ENCODE peak calls at places on chromosome 4, in ten cellular contexts. One of them, this sample, is unnamed.

GRCh38 chr4:67879486-67879885 is 4.3 kb downstream of the TMPRSS11D start:
- DNase-seq in BJ: no peak
- DNase-seq in mammary epithelial cell: no peak
- DNase-seq in WERI-Rb-1: no peak
- DNase-seq in CD4-positive, alpha-beta T cell: no peak
- DNase-seq in WTC11: no peak
- DNase-seq in fibroblast of pulmonary artery: peak
- DNase-seq in GM12864: no peak
- DNase-seq in AG04450: no peak
- DNase-seq in neural crest cell: no peak
- DNase-seq in this sample: no peak

GRCh38 chr4:138192113-138192512 is 50.0 kb downstream of the SLC7A11 start:
- DNase-seq in mammary epithelial cell: peak
- DNase-seq in CD4-positive, alpha-beta T cell: no peak
- DNase-seq in BJ: peak
- DNase-seq in fibroblast of pulmonary artery: no peak
- DNase-seq in neural crest cell: no peak
- DNase-seq in AG04450: no peak
- DNase-seq in WTC11: no peak
- DNase-seq in GM12864: no peak
- DNase-seq in WERI-Rb-1: no peak
- DNase-seq in this sample: no peak

GRCh38 chr4:127698789-127699200 is 31.4 kb upstream of the SLC25A31 start:
- DNase-seq in GM12864: peak
- DNase-seq in neural crest cell: no peak
- DNase-seq in WERI-Rb-1: no peak
- DNase-seq in fibroblast of pulmonary artery: peak
- DNase-seq in BJ: peak
- DNase-seq in mammary epithelial cell: peak
- DNase-seq in CD4-positive, alpha-beta T cell: no peak
- DNase-seq in WTC11: no peak
- DNase-seq in AG04450: no peak
- DNase-seq in this sample: no peak

GRCh38 chr4:167238226-167238625 is 3.9 kb upstream of the SPOCK3 start:
- DNase-seq in CD4-positive, alpha-beta T cell: no peak
- DNase-seq in WTC11: no peak
- DNase-seq in WERI-Rb-1: no peak
- DNase-seq in AG04450: no peak
- DNase-seq in fibroblast of pulmonary artery: no peak
- DNase-seq in GM12864: no peak
- DNase-seq in mammary epithelial cell: no peak
- DNase-seq in neural crest cell: no peak
- DNase-seq in BJ: no peak
- DNase-seq in this sample: no peak

GRCh38 chr4:95540227-95540626 is 8.5 kb downstream of the UNC5C start:
- DNase-seq in AG04450: no peak
- DNase-seq in fibroblast of pulmonary artery: no peak
- DNase-seq in WTC11: no peak
- DNase-seq in GM12864: no peak
- DNase-seq in neural crest cell: no peak
- DNase-seq in mammary epithelial cell: peak
- DNase-seq in BJ: no peak
- DNase-seq in WERI-Rb-1: no peak
- DNase-seq in CD4-positive, alpha-beta T cell: no peak
- DNase-seq in this sample: no peak

GRCh38 chr4:40575846-40576245 is 53.8 kb downstream of the RBM47 start:
- DNase-seq in fibroblast of pulmonary artery: no peak
- DNase-seq in CD4-positive, alpha-beta T cell: no peak
- DNase-seq in neural crest cell: no peak
- DNase-seq in mammary epithelial cell: no peak
- DNase-seq in WTC11: peak
- DNase-seq in GM12864: no peak
- DNase-seq in BJ: no peak
- DNase-seq in WERI-Rb-1: no peak
- DNase-seq in AG04450: no peak
- DNase-seq in this sample: no peak

GRCh38 chr4:20592666-20593065 is 107.6 kb upstream of the PACRGL start:
- DNase-seq in mammary epithelial cell: no peak
- DNase-seq in AG04450: peak
- DNase-seq in fibroblast of pulmonary artery: peak
- DNase-seq in neural crest cell: no peak
- DNase-seq in WTC11: no peak
- DNase-seq in GM12864: no peak
- DNase-seq in WERI-Rb-1: no peak
- DNase-seq in CD4-positive, alpha-beta T cell: no peak
- DNase-seq in BJ: no peak
- DNase-seq in this sample: no peak

GRCh38 chr4:142264961-142265360 is 581.1 kb downstream of the INPP4B start:
- DNase-seq in WTC11: no peak
- DNase-seq in mammary epithelial cell: no peak
- DNase-seq in GM12864: no peak
- DNase-seq in BJ: peak
- DNase-seq in CD4-positive, alpha-beta T cell: no peak
- DNase-seq in fibroblast of pulmonary artery: peak
- DNase-seq in AG04450: peak
- DNase-seq in WERI-Rb-1: no peak
- DNase-seq in neural crest cell: no peak
- DNase-seq in this sample: no peak

GRCh38 chr4:161829631-161830030 is 334.2 kb downstream of the FSTL5 start:
- DNase-seq in CD4-positive, alpha-beta T cell: no peak
- DNase-seq in mammary epithelial cell: no peak
- DNase-seq in WTC11: no peak
- DNase-seq in neural crest cell: no peak
- DNase-seq in WERI-Rb-1: no peak
- DNase-seq in GM12864: no peak
- DNase-seq in fibroblast of pulmonary artery: no peak
- DNase-seq in AG04450: no peak
- DNase-seq in BJ: no peak
- DNase-seq in this sample: no peak

GRCh38 chr4:187995322-187996207 is at the start of gene ZFP42:
- DNase-seq in neural crest cell: no peak
- DNase-seq in GM12864: no peak
- DNase-seq in BJ: no peak
- DNase-seq in AG04450: no peak
- DNase-seq in mammary epithelial cell: no peak
- DNase-seq in fibroblast of pulmonary artery: no peak
- DNase-seq in WERI-Rb-1: no peak
- DNase-seq in WTC11: peak
- DNase-seq in CD4-positive, alpha-beta T cell: no peak
- DNase-seq in this sample: no peak

DNA sequence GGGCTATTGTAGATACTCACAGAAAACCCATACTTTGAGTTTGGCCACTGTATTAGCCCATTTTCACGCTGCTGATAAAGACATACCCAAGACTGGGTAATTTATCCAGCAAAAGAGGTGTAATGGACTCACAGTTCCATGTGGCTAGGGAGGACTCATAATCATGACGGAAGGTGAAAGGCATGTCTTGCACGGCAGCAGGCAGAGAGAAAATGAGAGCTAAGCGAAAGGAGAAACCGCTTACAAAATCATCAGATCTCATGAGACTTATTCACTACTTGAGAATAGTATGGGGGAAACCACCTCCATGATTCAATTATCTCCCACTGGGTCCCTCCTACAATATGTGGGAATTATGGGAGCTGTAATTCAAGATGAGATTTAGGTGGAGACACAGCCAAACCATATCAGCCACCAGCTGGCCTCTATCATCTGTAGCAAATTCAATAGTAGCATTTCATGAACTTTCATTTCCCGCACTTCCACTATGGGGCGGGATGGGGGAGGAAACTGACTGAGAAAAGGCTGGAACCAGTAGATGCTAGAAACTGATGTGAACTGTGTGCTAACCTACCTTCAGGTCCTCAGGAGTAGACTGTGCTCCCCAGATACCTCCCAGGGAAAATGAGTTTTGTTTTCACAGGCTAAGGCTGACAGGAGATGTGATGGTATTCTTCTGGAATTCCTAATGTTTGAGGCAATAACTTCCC is 35.3 kb upstream of the LGI2 start:
- DNase-seq in AG04450: no peak
- DNase-seq in CD4-positive, alpha-beta T cell: no peak
- DNase-seq in BJ: no peak
- DNase-seq in WERI-Rb-1: no peak
- DNase-seq in WTC11: no peak
- DNase-seq in GM12864: no peak
- DNase-seq in fibroblast of pulmonary artery: peak
- DNase-seq in mammary epithelial cell: no peak
- DNase-seq in neural crest cell: no peak
- DNase-seq in this sample: no peak
- TF ChIP-seq CTCF in AG04450: no peak
- TF ChIP-seq CTCF in CD4-positive, alpha-beta T cell: no peak
- TF ChIP-seq CTCF in BJ: no peak
- TF ChIP-seq CTCF in WERI-Rb-1: no peak
- TF ChIP-seq CTCF in WTC11: no peak
- TF ChIP-seq CTCF in GM12864: no peak
- TF ChIP-seq CTCF in fibroblast of pulmonary artery: no peak
- TF ChIP-seq CTCF in mammary epithelial cell: no peak
- TF ChIP-seq CTCF in neural crest cell: no peak
- TF ChIP-seq CTCF in this sample: no peak

GRCh38 chr4:186845137-186845842 is 121.6 kb upstream of the FAT1 start:
- DNase-seq in GM12864: no peak
- DNase-seq in AG04450: peak
- DNase-seq in CD4-positive, alpha-beta T cell: no peak
- DNase-seq in neural crest cell: no peak
- DNase-seq in mammary epithelial cell: peak
- DNase-seq in WTC11: no peak
- DNase-seq in fibroblast of pulmonary artery: peak
- DNase-seq in WERI-Rb-1: no peak
- DNase-seq in BJ: peak
- DNase-seq in this sample: no peak

GRCh38 chr4:186840222-186840701 is 116.6 kb upstream of the FAT1 start:
- DNase-seq in WTC11: no peak
- DNase-seq in mammary epithelial cell: no peak
- DNase-seq in fibroblast of pulmonary artery: no peak
- DNase-seq in BJ: no peak
- DNase-seq in WERI-Rb-1: no peak
- DNase-seq in AG04450: peak
- DNase-seq in GM12864: no peak
- DNase-seq in CD4-positive, alpha-beta T cell: no peak
- DNase-seq in neural crest cell: no peak
- DNase-seq in this sample: no peak

GRCh38 chr4:186846426-186846825 is 122.8 kb upstream of the FAT1 start:
- DNase-seq in WTC11: no peak
- DNase-seq in GM12864: no peak
- DNase-seq in mammary epithelial cell: no peak
- DNase-seq in neural crest cell: no peak
- DNase-seq in WERI-Rb-1: no peak
- DNase-seq in AG04450: no peak
- DNase-seq in BJ: no peak
- DNase-seq in fibroblast of pulmonary artery: no peak
- DNase-seq in CD4-positive, alpha-beta T cell: no peak
- DNase-seq in this sample: no peak

GRCh38 chr4:186840771-186841301 is 117.2 kb upstream of the FAT1 start:
- DNase-seq in WERI-Rb-1: no peak
- DNase-seq in CD4-positive, alpha-beta T cell: no peak
- DNase-seq in fibroblast of pulmonary artery: no peak
- DNase-seq in GM12864: no peak
- DNase-seq in BJ: no peak
- DNase-seq in AG04450: no peak
- DNase-seq in neural crest cell: no peak
- DNase-seq in mammary epithelial cell: no peak
- DNase-seq in WTC11: no peak
- DNase-seq in this sample: no peak

GRCh38 chr4:186844059-186844681 is 120.5 kb upstream of the FAT1 start:
- DNase-seq in neural crest cell: no peak
- DNase-seq in fibroblast of pulmonary artery: peak
- DNase-seq in CD4-positive, alpha-beta T cell: no peak
- DNase-seq in AG04450: peak
- DNase-seq in WERI-Rb-1: no peak
- DNase-seq in GM12864: no peak
- DNase-seq in BJ: no peak
- DNase-seq in WTC11: no peak
- DNase-seq in mammary epithelial cell: no peak
- DNase-seq in this sample: no peak
- TF ChIP-seq CTCF in neural crest cell: no peak
- TF ChIP-seq CTCF in fibroblast of pulmonary artery: no peak
- TF ChIP-seq CTCF in CD4-positive, alpha-beta T cell: no peak
- TF ChIP-seq CTCF in AG04450: no peak
- TF ChIP-seq CTCF in WERI-Rb-1: no peak
- TF ChIP-seq CTCF in GM12864: no peak
- TF ChIP-seq CTCF in BJ: no peak
- TF ChIP-seq CTCF in WTC11: no peak
- TF ChIP-seq CTCF in mammary epithelial cell: no peak
- TF ChIP-seq CTCF in this sample: no peak

DNA sequence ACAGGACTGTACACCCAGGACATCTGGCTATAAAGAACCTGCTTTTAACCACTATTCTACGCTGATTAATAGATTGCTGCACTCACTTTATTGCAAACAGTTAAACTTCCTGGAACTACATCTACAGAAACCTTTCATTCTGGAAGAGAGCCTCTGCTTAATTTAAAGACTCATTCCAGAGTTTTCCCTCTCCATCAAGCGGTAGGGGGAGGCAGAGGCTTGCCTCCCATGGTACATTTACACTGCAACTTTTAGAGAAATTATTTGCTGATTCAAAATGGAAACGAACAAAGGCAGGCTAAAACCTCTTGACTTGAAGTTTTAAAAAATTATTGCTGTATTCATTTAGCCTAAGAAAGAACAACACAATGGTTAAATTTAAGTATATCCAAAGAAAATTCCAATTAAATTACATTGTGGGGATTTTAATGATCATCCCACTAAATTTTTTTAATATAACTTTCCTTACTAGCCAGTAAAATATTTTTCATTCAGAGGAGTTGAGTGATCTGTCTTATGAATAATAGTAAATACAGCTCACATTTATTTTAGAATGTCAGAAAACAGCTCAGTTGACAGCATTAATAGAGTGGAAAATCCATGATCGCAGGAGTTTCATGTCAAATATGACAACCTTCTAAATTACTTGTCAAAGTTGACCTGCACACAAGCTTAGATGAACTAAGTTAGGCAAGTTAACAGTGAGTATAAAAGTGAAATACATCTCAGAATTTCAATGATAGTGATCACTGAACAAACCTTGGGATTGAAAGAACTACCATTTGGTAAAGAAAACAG is 46.3 kb upstream of the PCDH10 start:
- DNase-seq in mammary epithelial cell: no peak
- DNase-seq in CD4-positive, alpha-beta T cell: no peak
- DNase-seq in WERI-Rb-1: no peak
- DNase-seq in BJ: no peak
- DNase-seq in neural crest cell: no peak
- DNase-seq in AG04450: no peak
- DNase-seq in GM12864: no peak
- DNase-seq in WTC11: no peak
- DNase-seq in fibroblast of pulmonary artery: peak
- DNase-seq in this sample: no peak
- TF ChIP-seq CTCF in mammary epithelial cell: no peak
- TF ChIP-seq CTCF in CD4-positive, alpha-beta T cell: no peak
- TF ChIP-seq CTCF in WERI-Rb-1: no peak
- TF ChIP-seq CTCF in BJ: peak
- TF ChIP-seq CTCF in neural crest cell: no peak
- TF ChIP-seq CTCF in AG04450: no peak
- TF ChIP-seq CTCF in GM12864: no peak
- TF ChIP-seq CTCF in WTC11: no peak
- TF ChIP-seq CTCF in fibroblast of pulmonary artery: peak
- TF ChIP-seq CTCF in this sample: no peak

DNA sequence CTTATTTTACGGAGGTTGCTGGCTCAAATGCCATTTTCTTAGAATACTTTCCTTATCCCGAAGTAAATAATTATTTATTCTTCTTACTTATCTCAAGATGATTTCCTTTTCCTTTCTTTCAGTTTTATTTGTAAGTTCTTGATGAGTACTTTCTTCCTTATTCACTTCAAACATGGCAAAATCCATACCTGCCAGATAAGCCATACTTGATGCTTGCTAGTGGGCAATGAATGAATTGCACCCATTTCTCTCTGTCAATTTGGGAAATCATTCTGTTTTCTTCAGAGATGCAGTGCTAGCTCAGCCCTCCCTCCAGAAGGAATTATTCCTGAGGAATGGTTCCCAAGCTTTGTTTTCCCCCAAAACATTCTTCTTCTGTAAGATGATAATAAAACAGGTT is 598.3 kb downstream of the SPRY1 start:
- DNase-seq in AG04450: no peak
- DNase-seq in BJ: no peak
- DNase-seq in WTC11: no peak
- DNase-seq in GM12864: no peak
- DNase-seq in mammary epithelial cell: no peak
- DNase-seq in fibroblast of pulmonary artery: no peak
- DNase-seq in WERI-Rb-1: no peak
- DNase-seq in CD4-positive, alpha-beta T cell: no peak
- DNase-seq in neural crest cell: no peak
- DNase-seq in this sample: no peak
- TF ChIP-seq CTCF in AG04450: no peak
- TF ChIP-seq CTCF in BJ: peak
- TF ChIP-seq CTCF in WTC11: no peak
- TF ChIP-seq CTCF in GM12864: peak
- TF ChIP-seq CTCF in mammary epithelial cell: peak
- TF ChIP-seq CTCF in fibroblast of pulmonary artery: peak
- TF ChIP-seq CTCF in WERI-Rb-1: peak
- TF ChIP-seq CTCF in CD4-positive, alpha-beta T cell: no peak
- TF ChIP-seq CTCF in neural crest cell: peak
- TF ChIP-seq CTCF in this sample: no peak

This sample was measured in lower lobe of right lung.